ENCODE peak calls at places on chromosomes 1 and 21, in nine cellular contexts. N, U, Q, H, O, F, V, D and S are unnamed samples.

GRCh38 chr1:201739492-201740085 is 89.4 kb upstream of the IPO9 start:
- DNase-seq in F (no peak), Q (peak), O (peak), H (no peak), D (peak), N (peak), V (no peak), U (peak), S (peak)

GRCh38 chr21:45022736-45023135 is 51.6 kb upstream of the ADARB1 start:
- DNase-seq in Q (no peak), H (no peak), O (no peak), D (no peak), N (no peak), V (no peak), F (no peak), U (no peak), S (no peak)

GRCh38 chr1:33296082-33296458 is 24.8 kb downstream of the A3GALT2 start:
- DNase-seq in H (no peak), D (no peak), N (no peak), F (peak), U (no peak), Q (no peak), V (no peak), O (peak), S (no peak)

GRCh38 chr21:25842925-25843324 is 108.2 kb downstream of the GABPA start:
- DNase-seq in V (no peak), D (no peak), F (no peak), H (no peak), U (no peak), O (no peak), N (no peak), Q (no peak), S (no peak)

GRCh38 chr1:220818421-220819173 is 31.9 kb downstream of the MTARC1 start:
- DNase-seq in O (peak), U (no peak), H (peak), D (peak), F (no peak), V (peak), Q (peak), N (no peak), S (no peak)

GRCh38 chr1:208127791-208128408 is 116.3 kb downstream of the PLXNA2 start:
- DNase-seq in V (no peak), N (no peak), O (no peak), Q (no peak), D (no peak), U (no peak), F (no peak), H (no peak), S (peak)

GRCh38 chr21:17391811-17392340 is 121.0 kb upstream of the CXADR start:
- DNase-seq in V (no peak), U (no peak), D (no peak), O (no peak), F (no peak), H (no peak), N (no peak), Q (no peak), S (no peak)

GRCh38 chr1:97013904-97014303 is 292.3 kb downstream of the PTBP2 start:
- DNase-seq in F (no peak), D (peak), Q (no peak), N (no peak), V (no peak), H (peak), O (no peak), U (no peak), S (peak)

GRCh38 chr1:209527993-209528392 is 55.5 kb upstream of the CAMK1G start:
- DNase-seq in F (no peak), O (no peak), Q (no peak), D (no peak), N (no peak), H (no peak), V (no peak), U (no peak), S (peak)

GRCh38 chr1:81832573-81832972 is 31.8 kb downstream of the ADGRL2 start:
- DNase-seq in H (peak), V (no peak), Q (no peak), N (no peak), O (peak), U (no peak), D (peak), F (no peak), S (peak)

GRCh38 chr1:244280859-244281258 is 170.8 kb downstream of the ADSS2 start:
- DNase-seq in H (peak), F (no peak), Q (no peak), U (no peak), O (no peak), V (no peak), D (peak), N (no peak), S (peak)

GRCh38 chr21:18058731-18059398 is 185.8 kb upstream of the CHODL start:
- DNase-seq in N (no peak), V (no peak), H (no peak), F (no peak), D (no peak), O (no peak), Q (no peak), U (no peak), S (no peak)

GRCh38 chr1:244614879-244615278 is 38.0 kb upstream of the DESI2 start:
- DNase-seq in O (no peak), H (no peak), V (no peak), Q (no peak), F (no peak), U (no peak), N (no peak), D (no peak), S (no peak)

GRCh38 chr1:93692983-93693591 is 11.4 kb upstream of the BCAR3 start:
- DNase-seq in V (peak), O (no peak), Q (peak), N (no peak), U (no peak), F (no peak), H (peak), D (peak), S (peak)

GRCh38 chr1:10665930-10666850 is 130.3 kb downstream of the CASZ1 start:
- DNase-seq in Q (no peak), N (peak), F (peak), V (no peak), U (no peak), D (no peak), O (peak), H (no peak), S (no peak)

GRCh38 chr1:20081331-20081810 is 11.4 kb downstream of the PLA2G5 start:
- DNase-seq in U (no peak), H (no peak), D (no peak), N (no peak), F (no peak), O (no peak), Q (no peak), V (peak), S (no peak)

GRCh38 chr1:162248854-162249535 is 127.7 kb downstream of the SPATA46 start:
- DNase-seq in N (no peak), O (no peak), Q (no peak), F (no peak), D (no peak), H (no peak), V (no peak), U (no peak), S (no peak)

GRCh38 chr1:207810173-207810572 is 58.3 kb downstream of the CD46 start:
- DNase-seq in O (no peak), H (peak), Q (no peak), N (no peak), F (no peak), U (no peak), D (peak), V (peak), S (peak)

GRCh38 chr1:156053770-156054499 is at the start of gene UBQLN4:
- DNase-seq in N (peak), O (peak), V (peak), Q (peak), U (peak), H (peak), F (peak), D (peak), S (peak)

GRCh38 chr1:175530167-175530566 is 213.2 kb downstream of the TNR start:
- DNase-seq in D (no peak), N (no peak), H (no peak), V (no peak), Q (no peak), F (no peak), O (no peak), U (no peak), S (no peak)

GRCh38 chr1:8417625-8418024 is 99.7 kb downstream of the SLC45A1 start:
- DNase-seq in H (no peak), O (no peak), Q (no peak), U (no peak), N (no peak), D (no peak), V (no peak), F (no peak), S (no peak)
- H3K4me3 ChIP-seq in H (no peak), O (no peak), Q (no peak), U (peak), N (no peak), D (no peak), V (no peak), F (peak), S (no peak)

GRCh38 chr21:14585122-14585521 is 39.0 kb upstream of the SAMSN1 start:
- DNase-seq in V (no peak), H (no peak), F (no peak), N (no peak), Q (no peak), O (no peak), D (no peak), U (no peak), S (no peak)

GRCh38 chr21:14591277-14591876 is 45.3 kb upstream of the SAMSN1 start:
- DNase-seq in V (no peak), N (no peak), F (no peak), O (no peak), Q (no peak), D (no peak), U (no peak), H (no peak), S (peak)

GRCh38 chr21:14591882-14592281 is 45.8 kb upstream of the SAMSN1 start:
- DNase-seq in V (peak), N (peak), Q (no peak), H (no peak), D (peak), U (no peak), O (peak), F (peak), S (peak)

GRCh38 chr21:14587266-14587665 is 41.2 kb upstream of the SAMSN1 start:
- DNase-seq in F (no peak), Q (no peak), N (no peak), O (no peak), U (no peak), V (no peak), H (no peak), D (no peak), S (no peak)

DNA sequence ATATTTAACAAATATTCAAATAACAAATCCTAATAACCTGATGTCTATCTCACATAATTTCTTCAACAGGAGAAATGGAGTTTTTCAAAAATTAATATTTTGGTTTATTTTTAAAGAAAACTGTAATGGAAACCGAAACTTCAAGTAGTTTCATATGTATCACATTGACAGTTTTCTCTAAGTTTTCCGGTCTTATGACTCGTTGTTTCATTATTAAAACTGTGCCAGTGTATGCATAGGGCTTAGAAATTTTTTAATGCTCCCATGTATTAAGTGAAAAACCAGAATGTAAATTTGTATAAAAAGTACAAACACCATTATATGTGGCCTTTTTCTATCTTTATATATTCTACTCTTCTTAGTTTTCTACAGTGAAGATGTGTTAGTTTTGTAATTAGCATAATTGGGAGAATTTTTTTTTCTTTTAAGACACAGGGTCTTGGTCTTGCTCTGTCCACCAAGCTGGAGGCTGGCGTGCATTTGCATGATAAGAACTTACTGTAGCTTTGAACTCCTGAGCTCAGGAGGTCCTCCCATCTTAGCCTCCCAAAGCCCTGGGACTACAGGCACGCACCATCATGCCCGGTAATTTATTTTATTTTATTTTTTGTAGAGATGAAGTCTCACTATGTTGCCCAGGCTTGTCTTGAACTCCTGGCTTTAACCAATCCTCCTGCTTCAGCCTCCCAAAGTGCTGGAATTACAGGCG is 43.9 kb upstream of the SAMSN1 start:
- DNase-seq in F (no peak), O (no peak), V (no peak), N (no peak), Q (no peak), D (no peak), H (no peak), U (no peak), S (no peak)
- H3K4me3 ChIP-seq in F (no peak), O (no peak), V (no peak), N (no peak), Q (no peak), D (no peak), H (no peak), U (no peak), S (no peak)

DNA sequence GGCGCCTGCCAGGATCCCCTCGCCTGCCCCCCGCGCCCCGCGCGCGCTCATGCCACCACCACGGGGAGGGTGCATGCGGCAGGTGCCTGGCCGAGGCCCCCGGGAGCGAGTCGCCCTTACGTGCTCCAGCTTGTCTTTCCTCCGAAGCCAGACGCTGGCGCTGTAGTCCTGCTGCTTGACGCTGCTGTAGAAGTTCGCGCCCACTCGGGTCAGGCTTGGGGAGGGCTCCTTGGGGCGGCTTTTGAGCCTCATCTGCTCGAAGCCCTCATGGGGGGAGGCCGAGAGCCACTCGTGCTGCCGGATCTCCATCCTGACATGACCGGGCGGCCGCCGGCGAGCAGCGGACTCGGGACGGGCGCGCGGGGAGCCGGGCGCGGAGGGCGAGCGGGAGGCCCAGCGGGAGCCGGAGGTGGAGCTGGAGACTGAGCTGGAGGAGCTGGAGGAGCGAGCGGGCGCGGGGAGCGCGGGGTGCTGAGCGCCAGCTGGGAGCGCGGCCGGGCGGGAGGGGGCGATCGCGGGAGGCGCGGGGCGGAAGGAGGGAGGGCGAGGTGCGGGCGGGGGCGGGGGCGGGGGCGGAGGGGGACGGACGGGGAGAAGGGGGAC is 428 bp downstream of the PLD5 start:
- DNase-seq in F (no peak), V (peak), Q (no peak), H (no peak), N (peak), O (peak), D (peak), U (no peak), S (no peak)
- H3K4me3 ChIP-seq in F (peak), V (peak), Q (peak), H (peak), N (peak), O (no peak), D (no peak), U (no peak), S (no peak)

GRCh38 chr1:224624432-224624831 is 8.3 kb downstream of the CNIH3 start:
- DNase-seq in O (no peak), N (no peak), F (no peak), D (no peak), U (no peak), H (no peak), Q (no peak), V (no peak), S (no peak)
- H3K4me3 ChIP-seq in O (no peak), N (no peak), F (no peak), D (no peak), U (no peak), H (no peak), Q (no peak), V (no peak), S (no peak)

DNA sequence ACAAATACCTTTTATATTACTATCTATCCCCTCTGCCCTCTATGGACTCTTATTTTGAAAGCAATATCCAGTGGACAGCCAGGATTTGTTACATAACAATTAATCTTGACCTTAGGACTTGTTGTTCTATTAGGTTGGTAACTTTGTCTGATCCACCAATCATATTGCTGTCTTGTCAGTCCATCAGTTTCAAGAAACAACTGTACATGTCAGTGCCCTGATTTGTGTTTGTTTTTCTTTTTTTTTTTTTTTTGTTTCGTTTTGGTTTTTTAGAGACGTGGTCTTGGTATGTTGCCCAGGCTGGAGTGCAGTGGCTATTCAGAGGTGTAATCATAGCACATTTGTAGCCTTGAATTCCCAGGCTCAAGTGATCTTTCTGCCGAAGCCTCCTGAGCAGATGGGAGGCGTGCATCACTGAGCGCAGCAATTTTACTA is 1.5 kb upstream of the SCP2 start:
- DNase-seq in D (peak), O (peak), H (no peak), U (no peak), Q (no peak), V (no peak), N (peak), F (no peak), S (peak)
- H3K4me3 ChIP-seq in D (no peak), O (no peak), H (no peak), U (no peak), Q (no peak), V (no peak), N (peak), F (peak), S (no peak)

GRCh38 chr1:231781887-231782286 is 155.3 kb downstream of the DISC1 start:
- DNase-seq in O (no peak), N (no peak), V (peak), D (peak), H (no peak), F (no peak), Q (no peak), U (peak), S (peak)
- H3K4me3 ChIP-seq in O (no peak), N (no peak), V (no peak), D (no peak), H (no peak), F (no peak), Q (no peak), U (no peak), S (no peak)

GRCh38 chr1:181222972-181223371 is 134.5 kb downstream of the IER5 start:
- DNase-seq in N (no peak), D (no peak), O (peak), H (no peak), Q (no peak), F (no peak), V (no peak), U (no peak), S (no peak)
- H3K4me3 ChIP-seq in N (peak), D (no peak), O (no peak), H (no peak), Q (no peak), F (no peak), V (no peak), U (no peak), S (no peak)

GRCh38 chr1:54001620-54002019 is 16.4 kb downstream of the LDLRAD1 start:
- DNase-seq in H (no peak), F (no peak), Q (no peak), N (no peak), V (no peak), O (no peak), D (no peak), U (no peak), S (no peak)

GRCh38 chr1:53998223-53998622 is 19.8 kb downstream of the LDLRAD1 start:
- DNase-seq in N (no peak), H (no peak), V (no peak), O (no peak), F (no peak), D (no peak), Q (no peak), U (no peak), S (no peak)

GRCh38 chr1:53999920-54000319 is 18.1 kb downstream of the LDLRAD1 start:
- DNase-seq in D (no peak), O (no peak), V (no peak), F (no peak), Q (no peak), U (no peak), N (no peak), H (no peak), S (no peak)

GRCh38 chr1:53992085-53992874 is 25.7 kb downstream of the LDLRAD1 start:
- DNase-seq in H (no peak), D (no peak), V (peak), U (peak), N (no peak), Q (no peak), F (no peak), O (no peak), S (peak)

DNA sequence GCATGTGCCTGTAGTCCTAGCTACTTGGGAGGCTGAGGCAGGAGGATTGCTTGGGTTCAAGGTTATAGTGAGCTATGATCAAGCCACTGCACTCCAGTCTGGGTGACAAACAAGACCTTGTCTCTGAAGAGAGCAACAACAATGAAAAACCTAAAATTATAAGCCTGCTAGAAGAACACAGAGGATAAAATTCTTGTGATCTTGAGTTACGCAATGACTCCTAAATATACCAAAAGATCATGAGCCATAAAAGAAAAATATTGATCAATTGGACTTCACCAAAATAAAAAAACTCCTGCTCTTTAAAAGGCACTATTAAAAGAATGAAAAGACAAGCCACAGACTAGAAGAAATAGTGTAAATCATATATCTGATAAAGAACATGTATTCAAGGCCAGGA is 22.3 kb downstream of the LDLRAD1 start:
- DNase-seq in U (no peak), D (no peak), Q (no peak), H (no peak), V (no peak), F (no peak), O (no peak), N (no peak), S (no peak)
- H3K4me3 ChIP-seq in U (no peak), D (no peak), Q (no peak), H (no peak), V (no peak), F (no peak), O (no peak), N (no peak), S (no peak)

GRCh38 chr1:223022641-223023473 is 120.2 kb downstream of the TLR5 start:
- DNase-seq in D (no peak), U (no peak), N (peak), V (no peak), F (no peak), H (no peak), O (no peak), Q (no peak), S (no peak)
- H3K4me3 ChIP-seq in D (no peak), U (no peak), N (no peak), V (no peak), F (no peak), H (no peak), O (no peak), Q (no peak), S (no peak)